ENCODE peak calls at places on chromosomes 6 and 20, in ten cellular contexts. One of them, this sample, is unnamed.

GRCh38 chr20:25020345-25020744 is 27.8 kb upstream of the APMAP start:
- DNase-seq in ureter: no peak
- DNase-seq in dorsolateral prefrontal cortex: peak
- DNase-seq in G401: no peak
- DNase-seq in D341Med: no peak
- DNase-seq in CD4-positive, alpha-beta T cell: no peak
- DNase-seq in AML-193: no peak
- DNase-seq in activated T-helper 1 cell treated with anti-CD3 and anti-CD28 coated beads, Interleukin-12 subunit alpha, Interleukin-12 subunit beta, Interleukin-2, Interleukin-4 antibody, amounts not matched to agents 30 ng/mL and 10 ng/mL and 1 ng/mL, durations not matched to agents 14 hours and 24 hours and 36 hours: no peak
- DNase-seq in HCEC 1CT: no peak
- DNase-seq in GM04503: no peak
- DNase-seq in this sample: no peak

GRCh38 chr6:151914475-151914874 is 107.0 kb downstream of the ESR1 start:
- DNase-seq in ureter: no peak
- DNase-seq in dorsolateral prefrontal cortex: no peak
- DNase-seq in G401: no peak
- DNase-seq in D341Med: no peak
- DNase-seq in CD4-positive, alpha-beta T cell: no peak
- DNase-seq in AML-193: no peak
- DNase-seq in activated T-helper 1 cell treated with anti-CD3 and anti-CD28 coated beads, Interleukin-12 subunit alpha, Interleukin-12 subunit beta, Interleukin-2, Interleukin-4 antibody, amounts not matched to agents 30 ng/mL and 10 ng/mL and 1 ng/mL, durations not matched to agents 14 hours and 24 hours and 36 hours: no peak
- DNase-seq in HCEC 1CT: peak
- DNase-seq in GM04503: no peak
- DNase-seq in this sample: no peak

GRCh38 chr6:113697642-113698410 is 159.3 kb upstream of the MARCKS start:
- DNase-seq in ureter: no peak
- DNase-seq in dorsolateral prefrontal cortex: no peak
- DNase-seq in G401: no peak
- DNase-seq in D341Med: no peak
- DNase-seq in CD4-positive, alpha-beta T cell: no peak
- DNase-seq in AML-193: peak
- DNase-seq in activated T-helper 1 cell treated with anti-CD3 and anti-CD28 coated beads, Interleukin-12 subunit alpha, Interleukin-12 subunit beta, Interleukin-2, Interleukin-4 antibody, amounts not matched to agents 30 ng/mL and 10 ng/mL and 1 ng/mL, durations not matched to agents 14 hours and 24 hours and 36 hours: no peak
- DNase-seq in HCEC 1CT: peak
- DNase-seq in GM04503: peak
- DNase-seq in this sample: no peak

GRCh38 chr6:168088161-168089106 is 9.4 kb upstream of the FRMD1 start:
- DNase-seq in ureter: peak
- DNase-seq in dorsolateral prefrontal cortex: no peak
- DNase-seq in G401: no peak
- DNase-seq in D341Med: no peak
- DNase-seq in CD4-positive, alpha-beta T cell: no peak
- DNase-seq in AML-193: no peak
- DNase-seq in activated T-helper 1 cell treated with anti-CD3 and anti-CD28 coated beads, Interleukin-12 subunit alpha, Interleukin-12 subunit beta, Interleukin-2, Interleukin-4 antibody, amounts not matched to agents 30 ng/mL and 10 ng/mL and 1 ng/mL, durations not matched to agents 14 hours and 24 hours and 36 hours: no peak
- DNase-seq in HCEC 1CT: no peak
- DNase-seq in GM04503: peak
- DNase-seq in this sample: no peak

GRCh38 chr20:62640870-62641748 is 1.2 kb upstream of the SLCO4A1 start:
- DNase-seq in ureter: no peak
- DNase-seq in dorsolateral prefrontal cortex: no peak
- DNase-seq in G401: no peak
- DNase-seq in D341Med: no peak
- DNase-seq in CD4-positive, alpha-beta T cell: no peak
- DNase-seq in AML-193: peak
- DNase-seq in activated T-helper 1 cell treated with anti-CD3 and anti-CD28 coated beads, Interleukin-12 subunit alpha, Interleukin-12 subunit beta, Interleukin-2, Interleukin-4 antibody, amounts not matched to agents 30 ng/mL and 10 ng/mL and 1 ng/mL, durations not matched to agents 14 hours and 24 hours and 36 hours: no peak
- DNase-seq in HCEC 1CT: no peak
- DNase-seq in GM04503: no peak
- DNase-seq in this sample: no peak

GRCh38 chr20:62726276-62726675 is 17.6 kb downstream of the NTSR1 start:
- DNase-seq in ureter: no peak
- DNase-seq in dorsolateral prefrontal cortex: no peak
- DNase-seq in G401: no peak
- DNase-seq in D341Med: no peak
- DNase-seq in CD4-positive, alpha-beta T cell: no peak
- DNase-seq in AML-193: no peak
- DNase-seq in activated T-helper 1 cell treated with anti-CD3 and anti-CD28 coated beads, Interleukin-12 subunit alpha, Interleukin-12 subunit beta, Interleukin-2, Interleukin-4 antibody, amounts not matched to agents 30 ng/mL and 10 ng/mL and 1 ng/mL, durations not matched to agents 14 hours and 24 hours and 36 hours: no peak
- DNase-seq in HCEC 1CT: no peak
- DNase-seq in GM04503: no peak
- DNase-seq in this sample: no peak

GRCh38 chr6:34051339-34051919 is 94.5 kb downstream of the GRM4 start:
- DNase-seq in ureter: no peak
- DNase-seq in dorsolateral prefrontal cortex: no peak
- DNase-seq in G401: no peak
- DNase-seq in D341Med: no peak
- DNase-seq in CD4-positive, alpha-beta T cell: no peak
- DNase-seq in AML-193: no peak
- DNase-seq in activated T-helper 1 cell treated with anti-CD3 and anti-CD28 coated beads, Interleukin-12 subunit alpha, Interleukin-12 subunit beta, Interleukin-2, Interleukin-4 antibody, amounts not matched to agents 30 ng/mL and 10 ng/mL and 1 ng/mL, durations not matched to agents 14 hours and 24 hours and 36 hours: no peak
- DNase-seq in HCEC 1CT: no peak
- DNase-seq in GM04503: no peak
- DNase-seq in this sample: no peak

GRCh38 chr6:166366921-166367320 is 15.8 kb downstream of the MPC1 start:
- DNase-seq in ureter: no peak
- DNase-seq in dorsolateral prefrontal cortex: no peak
- DNase-seq in G401: no peak
- DNase-seq in D341Med: no peak
- DNase-seq in CD4-positive, alpha-beta T cell: no peak
- DNase-seq in AML-193: no peak
- DNase-seq in activated T-helper 1 cell treated with anti-CD3 and anti-CD28 coated beads, Interleukin-12 subunit alpha, Interleukin-12 subunit beta, Interleukin-2, Interleukin-4 antibody, amounts not matched to agents 30 ng/mL and 10 ng/mL and 1 ng/mL, durations not matched to agents 14 hours and 24 hours and 36 hours: no peak
- DNase-seq in HCEC 1CT: no peak
- DNase-seq in GM04503: no peak
- DNase-seq in this sample: no peak

GRCh38 chr6:164095056-164095455 is 680.5 kb downstream of the QKI start:
- DNase-seq in ureter: no peak
- DNase-seq in dorsolateral prefrontal cortex: no peak
- DNase-seq in G401: no peak
- DNase-seq in D341Med: no peak
- DNase-seq in CD4-positive, alpha-beta T cell: no peak
- DNase-seq in AML-193: no peak
- DNase-seq in activated T-helper 1 cell treated with anti-CD3 and anti-CD28 coated beads, Interleukin-12 subunit alpha, Interleukin-12 subunit beta, Interleukin-2, Interleukin-4 antibody, amounts not matched to agents 30 ng/mL and 10 ng/mL and 1 ng/mL, durations not matched to agents 14 hours and 24 hours and 36 hours: no peak
- DNase-seq in HCEC 1CT: no peak
- DNase-seq in GM04503: no peak
- DNase-seq in this sample: no peak

GRCh38 chr6:99711302-99711701 is 104.7 kb downstream of the PRDM13 start:
- DNase-seq in ureter: no peak
- DNase-seq in dorsolateral prefrontal cortex: no peak
- DNase-seq in G401: no peak
- DNase-seq in D341Med: no peak
- DNase-seq in CD4-positive, alpha-beta T cell: no peak
- DNase-seq in AML-193: peak
- DNase-seq in activated T-helper 1 cell treated with anti-CD3 and anti-CD28 coated beads, Interleukin-12 subunit alpha, Interleukin-12 subunit beta, Interleukin-2, Interleukin-4 antibody, amounts not matched to agents 30 ng/mL and 10 ng/mL and 1 ng/mL, durations not matched to agents 14 hours and 24 hours and 36 hours: no peak
- DNase-seq in HCEC 1CT: no peak
- DNase-seq in GM04503: no peak
- DNase-seq in this sample: no peak

GRCh38 chr6:91435630-91436029 is 848.8 kb upstream of the MAP3K7 start:
- DNase-seq in ureter: no peak
- DNase-seq in dorsolateral prefrontal cortex: no peak
- DNase-seq in G401: no peak
- DNase-seq in D341Med: no peak
- DNase-seq in CD4-positive, alpha-beta T cell: no peak
- DNase-seq in AML-193: no peak
- DNase-seq in activated T-helper 1 cell treated with anti-CD3 and anti-CD28 coated beads, Interleukin-12 subunit alpha, Interleukin-12 subunit beta, Interleukin-2, Interleukin-4 antibody, amounts not matched to agents 30 ng/mL and 10 ng/mL and 1 ng/mL, durations not matched to agents 14 hours and 24 hours and 36 hours: no peak
- DNase-seq in HCEC 1CT: no peak
- DNase-seq in GM04503: no peak
- DNase-seq in this sample: no peak

GRCh38 chr20:38023181-38024085 is 9.8 kb downstream of the TTI1 start:
- DNase-seq in ureter: no peak
- DNase-seq in dorsolateral prefrontal cortex: no peak
- DNase-seq in G401: no peak
- DNase-seq in D341Med: no peak
- DNase-seq in CD4-positive, alpha-beta T cell: no peak
- DNase-seq in AML-193: peak
- DNase-seq in activated T-helper 1 cell treated with anti-CD3 and anti-CD28 coated beads, Interleukin-12 subunit alpha, Interleukin-12 subunit beta, Interleukin-2, Interleukin-4 antibody, amounts not matched to agents 30 ng/mL and 10 ng/mL and 1 ng/mL, durations not matched to agents 14 hours and 24 hours and 36 hours: no peak
- DNase-seq in HCEC 1CT: peak
- DNase-seq in GM04503: no peak
- DNase-seq in this sample: no peak

GRCh38 chr20:48697845-48698491 is 129.8 kb downstream of the PREX1 start:
- DNase-seq in ureter: peak
- DNase-seq in dorsolateral prefrontal cortex: peak
- DNase-seq in G401: no peak
- DNase-seq in D341Med: no peak
- DNase-seq in CD4-positive, alpha-beta T cell: no peak
- DNase-seq in AML-193: no peak
- DNase-seq in activated T-helper 1 cell treated with anti-CD3 and anti-CD28 coated beads, Interleukin-12 subunit alpha, Interleukin-12 subunit beta, Interleukin-2, Interleukin-4 antibody, amounts not matched to agents 30 ng/mL and 10 ng/mL and 1 ng/mL, durations not matched to agents 14 hours and 24 hours and 36 hours: no peak
- DNase-seq in HCEC 1CT: peak
- DNase-seq in GM04503: no peak
- DNase-seq in this sample: peak

GRCh38 chr20:63982937-63983336 is 2.0 kb downstream of the PRPF6 start:
- DNase-seq in ureter: no peak
- DNase-seq in dorsolateral prefrontal cortex: no peak
- DNase-seq in G401: no peak
- DNase-seq in D341Med: peak
- DNase-seq in CD4-positive, alpha-beta T cell: no peak
- DNase-seq in AML-193: no peak
- DNase-seq in activated T-helper 1 cell treated with anti-CD3 and anti-CD28 coated beads, Interleukin-12 subunit alpha, Interleukin-12 subunit beta, Interleukin-2, Interleukin-4 antibody, amounts not matched to agents 30 ng/mL and 10 ng/mL and 1 ng/mL, durations not matched to agents 14 hours and 24 hours and 36 hours: no peak
- DNase-seq in HCEC 1CT: no peak
- DNase-seq in GM04503: no peak
- DNase-seq in this sample: no peak